ENCODE peak calls at places on chromosomes 2 and 18, in four cellular contexts. X is AG09319, S is GM06990, T is Peyer's patch. D is an unnamed sample.

GRCh38 chr2:99865818-99866676 is 276.3 kb downstream of the AFF3 start:
- DNase-seq in X (no peak), S (no peak), T (no peak), D (no peak)

GRCh38 chr2:233503947-233504637 is 62.5 kb downstream of the USP40 start:
- DNase-seq in S (no peak), T (no peak), X (no peak), D (no peak)

GRCh38 chr2:195612515-195613495 is 44.2 kb upstream of the SLC39A10 start:
- DNase-seq in X (no peak), T (no peak), S (no peak), D (peak)

GRCh38 chr2:96138146-96139145 is at the start of gene ASTL:
- DNase-seq in X (no peak), T (peak), S (peak), D (peak)

GRCh38 chr2:241561811-241562210 is 3.3 kb downstream of the BOK start:
- DNase-seq in X (peak), T (no peak), S (no peak), D (peak)

GRCh38 chr2:105860567-105860966 is 115.9 kb downstream of the NCK2 start:
- DNase-seq in S (no peak), X (no peak), T (no peak), D (no peak)

GRCh38 chr2:31764169-31764568 is 183.4 kb upstream of the SRD5A2 start:
- DNase-seq in S (no peak), X (no peak), T (no peak), D (no peak)

GRCh38 chr18:36269157-36269556 is 28.4 kb upstream of the FHOD3 start:
- DNase-seq in S (no peak), T (no peak), X (no peak), D (no peak)

GRCh38 chr2:225842939-225843338 is 443.4 kb downstream of the NYAP2 start:
- DNase-seq in T (no peak), X (peak), S (no peak), D (no peak)

GRCh38 chr2:159946326-159946992 is 116.0 kb downstream of the PLA2R1 start:
- DNase-seq in T (no peak), X (peak), S (no peak), D (no peak)

GRCh38 chr2:7725132-7725849 is 808.1 kb downstream of the RNF144A start:
- DNase-seq in X (no peak), T (peak), S (no peak), D (no peak)

GRCh38 chr2:151842830-151843668 is 14.8 kb upstream of the ARL5A start:
- DNase-seq in S (no peak), X (no peak), T (no peak), D (no peak)

GRCh38 chr18:79575891-79576685 is 103.5 kb upstream of the CTDP1 start:
- DNase-seq in X (peak), S (no peak), T (peak), D (no peak)

GRCh38 chr2:166464187-166464586 is 29.9 kb downstream of the SCN7A start:
- DNase-seq in T (no peak), S (no peak), X (no peak), D (no peak)

GRCh38 chr18:2515908-2516625 is 55.2 kb downstream of the METTL4 start:
- DNase-seq in T (no peak), S (no peak), X (no peak), D (peak)

GRCh38 chr2:2921011-2921720 is 456.5 kb downstream of the EIPR1 start:
- DNase-seq in S (no peak), T (no peak), X (no peak), D (no peak)

GRCh38 chr18:62128157-62128556 is 58.7 kb downstream of the PIGN start:
- DNase-seq in X (peak), S (no peak), T (no peak), D (no peak)

GRCh38 chr2:7427293-7428060 is 510.3 kb downstream of the RNF144A start:
- DNase-seq in T (peak), S (peak), X (peak), D (peak)

GRCh38 chr2:150075831-150076230 is 411.6 kb downstream of the RND3 start:
- DNase-seq in X (no peak), T (no peak), S (no peak), D (no peak)

GRCh38 chr2:172293952-172294351 is 133.4 kb upstream of the ITGA6 start:
- DNase-seq in S (no peak), T (peak), X (peak), D (peak)

GRCh38 chr2:104872866-104873688 is 19.2 kb downstream of the POU3F3 start:
- DNase-seq in T (peak), X (peak), S (no peak), D (peak)

GRCh38 chr2:2849464-2850217 is 518.6 kb upstream of the MYT1L start:
- DNase-seq in S (no peak), X (no peak), T (no peak), D (no peak)

GRCh38 chr2:16476168-16476567 is 189.5 kb downstream of the CYRIA start:
- DNase-seq in S (no peak), X (no peak), T (no peak), D (no peak)

GRCh38 chr2:35857541-35857940 is 498.0 kb upstream of the CRIM1 start:
- DNase-seq in S (no peak), X (no peak), T (no peak), D (no peak)

GRCh38 chr2:31703253-31703652 is 122.5 kb upstream of the SRD5A2 start:
- DNase-seq in T (no peak), X (no peak), S (no peak), D (no peak)

GRCh38 chr2:158667969-158668368 is 127.1 kb upstream of the DAPL1 start:
- DNase-seq in S (no peak), X (no peak), T (no peak), D (no peak)

GRCh38 chr2:241771286-241772062 is 5.1 kb upstream of the GAL3ST2 start:
- DNase-seq in T (no peak), X (no peak), S (no peak), D (no peak)

GRCh38 chr2:55419236-55419513 is 481 bp downstream of the CCDC88A start:
- DNase-seq in S (no peak), X (no peak), T (no peak), D (peak)

GRCh38 chr18:30679285-30679930 is 363.1 kb downstream of the DSC3 start:
- DNase-seq in S (no peak), T (no peak), X (no peak), D (no peak)

GRCh38 chr2:132701810-132702209 is 31.8 kb upstream of the LYPD1 start:
- DNase-seq in S (no peak), T (no peak), X (no peak), D (no peak)

GRCh38 chr2:224909885-224910517 is 132.3 kb downstream of the DOCK10 start:
- DNase-seq in S (no peak), X (peak), T (no peak), D (peak)

GRCh38 chr2:109591236-109591635 is 22.5 kb downstream of the SEPTIN10 start:
- DNase-seq in S (no peak), T (no peak), X (no peak), D (no peak)

GRCh38 chr2:105102963-105103421 is 65.1 kb downstream of the MRPS9 start:
- DNase-seq in X (peak), S (no peak), T (no peak), D (no peak)

GRCh38 chr18:32530947-32531651 is 60.4 kb upstream of the GAREM1 start:
- DNase-seq in X (no peak), T (no peak), S (peak), D (peak)

GRCh38 chr2:238570926-238571325 is 144.2 kb downstream of the ASB1 start:
- DNase-seq in X (no peak), T (no peak), S (no peak), D (no peak)

GRCh38 chr2:238571626-238572372 is 145.1 kb downstream of the ASB1 start:
- DNase-seq in T (no peak), S (no peak), X (no peak), D (no peak)

GRCh38 chr2:238573916-238574315 is 147.2 kb downstream of the ASB1 start:
- DNase-seq in S (no peak), X (no peak), T (no peak), D (no peak)

GRCh38 chr2:238574490-238575271 is 148.0 kb downstream of the ASB1 start:
- DNase-seq in X (no peak), S (no peak), T (no peak), D (no peak)

GRCh38 chr2:238573065-238573778 is 146.5 kb downstream of the ASB1 start:
- DNase-seq in S (no peak), T (no peak), X (no peak), D (peak)
- TF ChIP-seq CTCF in S (peak), T (peak), X (peak), D (peak)

GRCh38 chr2:168293766-168294165 is 46.4 kb upstream of the STK39 start:
- DNase-seq in S (no peak), T (no peak), X (no peak), D (no peak)
- TF ChIP-seq CTCF in S (no peak), T (no peak), X (no peak), D (no peak)

GRCh38 chr2:136255648-136256461 is 137.9 kb upstream of the CXCR4 start:
- DNase-seq in X (no peak), T (peak), S (peak), D (no peak)
- TF ChIP-seq CTCF in X (no peak), T (no peak), S (peak), D (no peak)

GRCh38 chr2:111537078-111537620 is 346.8 kb downstream of the ANAPC1 start:
- DNase-seq in S (no peak), X (no peak), T (no peak), D (no peak)

DNA sequence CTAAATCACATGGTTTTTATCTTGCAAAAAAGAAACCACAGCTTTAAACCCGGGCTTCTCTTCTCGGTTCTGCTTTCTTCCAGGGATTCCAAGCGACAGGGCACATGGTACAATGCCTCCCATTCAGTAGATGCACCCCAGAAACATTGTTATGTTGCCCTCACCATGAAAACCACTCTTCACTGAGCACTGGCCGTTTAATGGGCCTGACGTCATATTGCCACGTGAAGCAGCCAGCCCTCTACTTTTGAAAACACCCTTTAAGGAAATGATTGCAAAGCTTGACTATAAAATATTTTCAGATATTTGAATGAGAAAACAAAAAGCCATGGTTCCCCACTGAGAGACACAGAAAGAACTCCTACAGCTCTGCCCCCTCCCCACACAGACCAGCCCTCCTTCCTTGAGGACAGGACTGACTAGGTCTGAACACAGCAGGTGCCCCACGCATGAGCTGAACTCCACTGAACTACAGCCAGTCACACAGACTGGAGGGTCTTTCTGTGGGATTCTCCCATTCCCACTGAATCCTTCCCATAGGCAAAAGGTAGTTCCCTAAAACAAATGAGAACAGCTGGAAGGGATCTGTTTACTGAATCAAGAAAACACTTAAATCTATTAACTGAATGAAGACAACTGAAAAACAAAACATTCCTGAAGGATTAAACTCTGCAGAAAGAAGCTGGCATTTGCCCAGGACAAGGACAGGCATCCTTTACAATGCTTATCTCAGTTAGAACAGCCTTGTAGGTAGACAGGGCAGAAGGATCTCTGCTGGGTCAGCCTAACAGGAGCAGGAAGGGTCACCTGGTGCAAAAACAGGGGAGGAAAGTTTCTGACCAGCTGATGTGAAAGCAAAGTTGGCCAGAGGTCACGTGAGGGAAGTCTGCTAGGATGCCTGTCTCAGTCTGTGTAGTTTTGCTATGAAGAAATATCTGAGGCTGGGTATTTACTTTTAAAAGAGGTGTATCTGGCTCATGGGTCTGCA is 348.9 kb downstream of the ANAPC1 start:
- DNase-seq in S (no peak), T (peak), X (no peak), D (peak)
- TF ChIP-seq CTCF in S (no peak), T (no peak), X (no peak), D (no peak)

DNA sequence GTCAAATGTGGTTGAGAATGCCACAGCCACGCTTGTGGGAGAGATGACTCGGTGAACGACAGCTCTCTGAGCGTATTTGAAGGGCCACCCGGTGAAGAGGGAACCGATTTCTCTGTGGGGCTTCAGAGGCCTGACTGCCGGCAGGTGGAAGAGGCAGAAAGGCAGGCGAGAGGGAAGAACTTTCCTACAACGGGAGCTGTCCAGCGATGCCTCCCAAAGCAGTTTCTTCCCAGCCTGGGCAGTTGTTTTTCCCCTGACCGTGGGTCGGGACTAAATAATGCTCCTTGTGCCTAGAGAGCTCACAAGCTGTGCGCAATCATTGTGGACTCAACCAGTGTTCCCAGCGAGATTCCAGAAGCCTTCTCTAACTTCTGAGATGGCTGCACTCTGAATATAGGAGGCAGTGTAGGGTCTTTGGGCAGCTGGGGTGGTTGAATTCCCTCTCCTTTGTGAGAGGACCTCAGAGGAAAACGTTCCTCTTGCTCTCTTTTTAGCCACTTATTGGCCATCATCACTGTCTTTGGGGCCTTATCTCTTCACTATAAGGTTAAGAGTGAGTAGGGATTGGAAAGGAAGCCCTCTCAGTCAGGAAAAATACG is 702 bp downstream of the SEC11C start:
- DNase-seq in T (peak), X (no peak), S (no peak), D (peak)
- TF ChIP-seq CTCF in T (no peak), X (no peak), S (no peak), D (no peak)

GRCh38 chr2:22359020-22359672 is 1025.8 kb upstream of the KLHL29 start:
- DNase-seq in T (no peak), S (no peak), X (no peak), D (no peak)
- TF ChIP-seq CTCF in T (no peak), S (no peak), X (no peak), D (no peak)

GRCh38 chr18:43757273-43757672 is 480.0 kb upstream of the SYT4 start:
- DNase-seq in T (no peak), S (no peak), X (no peak), D (no peak)
- TF ChIP-seq CTCF in T (no peak), S (no peak), X (no peak), D (no peak)

GRCh38 chr18:22048221-22048620 is 121.2 kb upstream of the GATA6 start:
- DNase-seq in X (no peak), T (no peak), S (no peak), D (no peak)

GRCh38 chr18:22056962-22057361 is 112.4 kb upstream of the GATA6 start:
- DNase-seq in T (no peak), X (no peak), S (no peak), D (no peak)

GRCh38 chr18:22048932-22049615 is 120.3 kb upstream of the GATA6 start:
- DNase-seq in S (no peak), T (no peak), X (no peak), D (no peak)

GRCh38 chr18:22055466-22055865 is 113.9 kb upstream of the GATA6 start:
- DNase-seq in T (no peak), S (no peak), X (no peak), D (no peak)

GRCh38 chr18:22052405-22053105 is 116.8 kb upstream of the GATA6 start:
- DNase-seq in S (no peak), X (no peak), T (peak), D (no peak)
- TF ChIP-seq CTCF in S (no peak), X (no peak), T (no peak), D (no peak)